ENCODE peak calls at places on chromosomes 2 and 18, in four cellular contexts. L, K, P and H are unnamed samples.

GRCh38 chr2:203859030-203859854 is 8.3 kb upstream of the CTLA4 start:
- DNase-seq in P (no peak), L (no peak), K (no peak), H (no peak)

GRCh38 chr18:8972116-8972515 is 130.4 kb upstream of the NDUFV2 start:
- DNase-seq in L (no peak), P (no peak), K (no peak), H (no peak)

GRCh38 chr18:7300971-7301553 is 70.2 kb downstream of the LRRC30 start:
- DNase-seq in K (no peak), P (no peak), L (no peak), H (no peak)

GRCh38 chr2:46188041-46188715 is 109.0 kb upstream of the EPAS1 start:
- DNase-seq in P (no peak), K (no peak), L (no peak), H (peak; percentile 43)

GRCh38 chr2:19357383-19358241 is 811 bp downstream of the OSR1 start:
- DNase-seq in P (no peak), L (no peak), K (no peak), H (no peak)

GRCh38 chr2:177758591-177759371 is 313.8 kb downstream of the PDE11A start:
- DNase-seq in P (no peak), K (peak; percentile 59), L (no peak), H (peak; percentile 17)

GRCh38 chr2:182444806-182445205 is 18.0 kb upstream of the PDE1A start:
- DNase-seq in P (no peak), L (no peak), K (no peak), H (no peak)

GRCh38 chr18:12747530-12748315 is 44.9 kb downstream of the PSMG2 start:
- DNase-seq in P (no peak), K (no peak), L (no peak), H (no peak)

DNA sequence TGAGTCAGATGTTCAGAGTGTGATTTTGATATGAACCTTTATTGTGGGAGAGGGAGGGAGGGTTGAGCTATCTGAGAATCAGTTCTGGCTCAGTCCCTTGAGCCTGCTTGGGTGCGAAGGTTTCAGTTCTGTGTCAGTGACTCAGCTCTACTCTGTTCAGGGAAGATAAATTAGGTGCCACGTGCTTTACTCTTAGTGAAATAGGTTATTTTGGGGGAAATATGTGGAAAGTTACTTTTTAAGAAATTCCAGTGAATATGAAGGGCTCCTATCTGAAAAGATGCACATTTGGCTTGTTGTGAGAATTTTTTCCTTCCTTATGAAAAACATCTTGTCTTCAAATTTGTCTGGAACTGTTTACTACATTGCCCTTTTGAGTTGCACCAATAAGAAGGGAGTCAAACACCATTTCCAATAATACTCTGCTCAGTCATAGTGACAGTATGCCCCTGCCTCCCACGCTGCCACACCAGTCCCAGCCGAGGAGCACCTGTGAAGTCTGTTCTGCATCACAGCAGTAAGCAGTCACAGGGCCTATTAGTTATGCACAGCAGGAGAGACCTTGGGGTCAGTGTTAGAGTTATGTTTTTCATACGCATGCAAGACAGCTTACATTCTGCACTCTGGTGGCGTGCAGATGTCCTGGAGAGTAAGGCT is 32.8 kb upstream of the DNAH7 start:
- DNase-seq in K (no peak), P (no peak), L (no peak), H (no peak)
- TF ChIP-seq POLR2A in K (no peak), P (no peak), L (no peak), H (no peak)

DNA sequence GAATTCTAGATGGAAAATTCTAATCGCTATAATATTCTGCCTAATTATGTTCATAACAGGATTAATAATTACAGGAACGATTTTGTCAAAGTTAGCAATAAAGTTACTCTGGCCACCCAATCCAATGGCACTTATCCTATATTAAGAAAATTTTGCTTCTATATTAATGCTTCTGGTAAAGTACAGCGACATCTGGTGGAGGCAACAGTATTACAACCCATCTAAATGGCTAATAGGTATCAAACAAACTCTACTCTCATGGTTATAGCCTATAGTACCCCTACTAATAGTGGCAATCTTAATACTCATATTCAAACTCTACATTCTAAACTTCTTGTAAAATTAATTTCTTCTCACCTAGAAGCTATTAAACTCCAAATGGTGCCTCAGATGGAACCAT is 1084.7 kb upstream of the LRRTM1 start:
- DNase-seq in K (no peak), L (no peak), P (no peak), H (no peak)
- H3K27ac ChIP-seq in K (no peak overlapping the region), L (no peak overlapping the region), P (no peak overlapping the region), H (no peak overlapping the region)

DNA sequence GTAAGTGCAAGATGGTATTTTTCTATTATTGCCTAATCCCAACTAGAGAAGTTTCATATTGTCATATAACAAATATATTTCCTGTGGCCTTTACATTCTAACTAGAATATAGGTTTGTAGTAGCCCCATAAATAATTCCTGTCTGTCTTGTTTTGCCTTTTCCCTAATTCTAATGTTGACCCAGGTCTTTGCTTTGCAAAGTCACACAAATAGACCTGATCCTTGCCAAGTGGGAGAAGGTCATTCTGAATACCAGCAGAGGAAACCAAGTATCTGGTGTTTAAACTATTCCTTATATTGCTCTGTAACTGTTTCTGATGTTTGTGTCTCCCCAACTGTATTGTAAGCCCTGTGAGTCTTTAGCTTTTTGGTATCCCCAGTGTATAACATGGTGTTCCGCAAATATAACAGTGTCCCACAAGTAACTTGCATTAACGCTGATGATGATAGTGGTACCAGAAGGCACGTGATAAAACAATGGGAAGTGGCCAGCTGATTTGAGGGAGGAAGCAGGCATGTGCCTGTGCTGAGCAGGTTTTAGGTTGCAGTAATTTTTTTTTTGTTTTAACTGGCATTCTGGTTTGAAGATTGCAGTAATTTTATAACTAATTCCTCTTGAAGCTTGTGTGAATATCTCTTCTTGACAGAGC is 11.1 kb downstream of the HADHB start:
- DNase-seq in K (no peak), P (no peak), L (no peak), H (peak; percentile 48)
- TF ChIP-seq POLR2A in K (no peak), P (no peak), L (no peak), H (no peak)

GRCh38 chr2:36919041-36919837 is 47.1 kb downstream of the STRN start:
- DNase-seq in K (no peak), P (no peak), L (no peak), H (no peak)
- H3K27ac ChIP-seq in K (no peak overlapping the region), P (no peak overlapping the region), L (no peak overlapping the region), H (no peak overlapping the region)

GRCh38 chr2:221572180-221572820 is at the start of gene EPHA4:
- DNase-seq in K (peak; percentile 92), L (peak; percentile 72), P (peak; percentile 82), H (peak; percentile 90)
- TF ChIP-seq POLR2A in K (peak; percentile 51), L (peak; percentile 40), P (no peak), H (peak; percentile 67)

GRCh38 chr2:173991857-173992588 is 26.9 kb upstream of the SP3 start:
- DNase-seq in P (no peak), L (no peak), K (peak; percentile 74), H (peak; percentile 31)
- H3K27ac ChIP-seq in P (peak overlapping the region; percentile 66), L (no peak overlapping the region), K (peak overlapping the region; percentile 63), H (no peak overlapping the region)

GRCh38 chr2:231051116-231051515 is 5.6 kb upstream of the PSMD1 start:
- DNase-seq in P (no peak), K (no peak), L (no peak), H (no peak)

GRCh38 chr2:231049286-231050017 is 7.2 kb upstream of the PSMD1 start:
- DNase-seq in L (no peak), P (no peak), K (no peak), H (no peak)

GRCh38 chr2:231052494-231053451 is 3.9 kb upstream of the PSMD1 start:
- DNase-seq in L (peak; percentile 66), P (peak; percentile 79), K (peak; percentile 91), H (peak; percentile 82)

GRCh38 chr2:231047922-231048544 is 8.6 kb upstream of the PSMD1 start:
- DNase-seq in K (no peak), L (no peak), P (no peak), H (no peak)

DNA sequence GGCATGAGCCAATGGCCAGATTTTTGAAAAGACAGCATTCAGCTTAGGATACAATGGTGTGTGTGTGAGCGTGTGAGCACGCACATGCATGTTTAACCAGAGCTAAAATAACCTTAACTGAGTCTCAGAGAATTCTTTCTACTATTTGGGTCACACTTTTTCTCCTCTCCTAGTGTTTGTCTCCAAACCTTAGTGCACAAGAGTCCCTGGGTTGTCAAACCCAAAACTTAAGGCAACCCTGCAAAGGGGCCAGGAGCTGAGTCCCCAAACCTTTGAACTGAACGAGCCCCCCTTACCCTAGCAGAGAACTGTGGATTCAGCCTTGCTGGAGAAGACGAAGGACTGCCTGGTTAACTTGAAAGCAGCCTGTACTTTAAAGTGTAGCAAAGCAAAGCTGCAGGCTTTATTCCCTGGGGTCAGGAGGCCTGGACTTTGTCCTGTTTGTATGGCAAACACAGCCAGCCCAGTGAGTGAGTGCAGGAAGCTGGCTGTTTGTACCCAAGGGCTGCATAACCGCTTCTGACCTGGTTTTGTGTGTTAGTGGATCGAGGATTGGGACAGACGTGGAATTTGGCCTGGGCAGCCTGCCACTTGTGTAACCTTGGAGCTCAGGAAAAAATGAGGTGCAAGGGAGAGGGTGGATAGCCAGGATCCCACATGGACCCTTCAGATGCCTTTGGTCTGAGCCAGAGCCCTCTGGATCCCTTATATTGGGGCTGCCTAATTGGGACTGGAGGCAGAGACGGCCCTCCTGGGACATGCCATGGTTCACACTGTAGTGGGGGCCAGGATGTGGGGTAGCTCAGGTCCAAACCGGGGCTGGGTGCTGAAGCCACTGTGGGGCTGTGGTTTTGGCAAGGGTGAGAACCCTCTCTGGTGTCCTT is 6.4 kb upstream of the PSMD1 start:
- DNase-seq in P (peak; percentile 77), K (no peak), L (no peak), H (peak; percentile 90)
- TF ChIP-seq POLR2A in P (no peak), K (no peak), L (no peak), H (peak; percentile 52)

GRCh38 chr2:232417489-232417888 is 10.8 kb downstream of the ALPG start:
- DNase-seq in K (no peak), L (no peak), P (no peak), H (no peak)
- H3K27ac ChIP-seq in K (no peak overlapping the region), L (no peak overlapping the region), P (no peak overlapping the region), H (no peak overlapping the region)

DNA sequence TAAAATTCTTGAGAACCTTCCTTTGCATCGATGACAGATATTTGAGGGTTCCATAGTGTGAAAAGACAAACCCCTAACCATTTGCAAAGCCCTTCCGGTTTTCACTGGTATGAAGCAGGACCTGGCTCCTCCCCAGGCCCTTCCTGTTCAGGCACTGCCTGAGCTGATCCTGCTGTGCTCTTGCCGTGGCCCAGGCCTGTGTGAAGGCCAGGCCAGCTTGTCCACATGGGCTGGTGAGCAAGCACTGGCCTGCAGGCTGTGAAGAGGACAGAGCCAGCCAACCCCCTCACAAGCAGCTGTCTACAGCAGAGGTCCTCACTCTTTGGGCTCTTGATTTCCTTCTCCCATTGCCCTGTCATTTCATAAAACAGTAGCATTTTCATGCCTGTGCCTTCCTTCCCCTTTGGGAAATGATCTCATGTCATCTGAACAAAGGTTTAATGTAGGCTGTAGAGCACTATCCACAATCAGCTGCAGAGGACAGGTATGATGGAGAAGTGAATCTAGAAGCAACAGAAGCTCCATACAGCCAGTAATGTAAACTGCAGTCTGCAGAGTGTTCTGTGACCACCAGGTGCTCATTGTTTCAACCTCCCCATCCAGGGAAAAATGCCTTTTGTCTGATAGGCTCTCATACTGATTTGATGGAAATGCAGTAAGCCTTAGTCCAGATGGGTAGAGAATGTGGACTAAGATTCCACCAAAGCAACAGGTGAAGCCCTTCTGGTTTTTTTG is 19.8 kb downstream of the MPHOSPH10 start:
- DNase-seq in K (no peak), L (no peak), P (no peak), H (no peak)
- TF ChIP-seq POLR2A in K (no peak), L (no peak), P (no peak), H (no peak)

GRCh38 chr2:152175368-152176112 is at the start of gene STAM2:
- DNase-seq in K (peak; percentile 97), P (peak; percentile 93), L (peak; percentile 88), H (peak; percentile 92)
- H3K27ac ChIP-seq in K (peak within 1 kb of the TSS; percentile 97), P (peak within 1 kb of the TSS; percentile 97), L (peak within 1 kb of the TSS; percentile 97), H (peak within 1 kb of the TSS; percentile 95)